ENCODE peak calls at places on chromosomes 1 and 21, in ten cellular contexts. H is right atrium auricular region; U is neural progenitor cell; W is CD8-positive, alpha-beta T cell; T is brain microvascular endothelial cell; C is transverse colon; M is IMR-90; S is suprapubic skin; V is heart left ventricle; I is PC-9. O is an unnamed sample.

GRCh38 chr1:118340928-118341905 is 156.2 kb upstream of the SPAG17 start:
- DNase-seq in H (no peak), U (no peak), W (no peak), T (no peak), C (no peak), M (no peak), S (no peak), V (no peak), I (peak), O (no peak)

GRCh38 chr1:201782353-201782752 is 46.6 kb upstream of the IPO9 start:
- DNase-seq in H (no peak), U (no peak), W (no peak), T (no peak), C (no peak), M (no peak), S (no peak), V (no peak), I (no peak), O (no peak)

GRCh38 chr1:147223740-147224615 is 1.2 kb downstream of the FMO5 start:
- DNase-seq in H (no peak), U (no peak), W (no peak), T (no peak), C (no peak), M (no peak), S (no peak), V (no peak), I (no peak), O (no peak)

GRCh38 chr1:185444651-185445050 is 127.6 kb upstream of the IVNS1ABP start:
- DNase-seq in H (no peak), U (peak), W (no peak), T (no peak), C (no peak), M (no peak), S (no peak), V (no peak), I (no peak), O (peak)

GRCh38 chr21:44370771-44371410 is 17.5 kb downstream of the TRPM2 start:
- DNase-seq in H (no peak), U (no peak), W (no peak), T (no peak), C (no peak), M (no peak), S (no peak), V (no peak), I (no peak), O (no peak)

GRCh38 chr1:212244441-212244840 is 40.8 kb upstream of the PPP2R5A start:
- DNase-seq in H (no peak), U (no peak), W (no peak), T (no peak), C (no peak), M (no peak), S (no peak), V (no peak), I (no peak), O (no peak)

GRCh38 chr1:44602675-44603610 is 71.3 kb downstream of the TMEM53 start:
- DNase-seq in H (no peak), U (no peak), W (no peak), T (no peak), C (no peak), M (no peak), S (no peak), V (no peak), I (no peak), O (no peak)

GRCh38 chr1:181743878-181744312 is 260.6 kb downstream of the CACNA1E start:
- DNase-seq in H (no peak), U (no peak), W (no peak), T (peak), C (no peak), M (no peak), S (no peak), V (peak), I (no peak), O (no peak)

GRCh38 chr1:41348394-41348793 is 12.8 kb upstream of the FOXO6 start:
- DNase-seq in H (no peak), U (no peak), W (no peak), T (no peak), C (no peak), M (no peak), S (peak), V (no peak), I (no peak), O (no peak)

GRCh38 chr1:110548381-110548780 is 29.4 kb upstream of the KCNA10 start:
- DNase-seq in H (no peak), U (peak), W (no peak), T (no peak), C (no peak), M (peak), S (no peak), V (no peak), I (no peak), O (peak)

GRCh38 chr1:34013958-34014737 is 150.3 kb downstream of the HMGB4 start:
- DNase-seq in H (no peak), U (peak), W (no peak), T (no peak), C (no peak), M (no peak), S (no peak), V (peak), I (no peak), O (peak)

GRCh38 chr1:229620876-229621275 is 5.0 kb downstream of the TAF5L start:
- DNase-seq in H (no peak), U (no peak), W (no peak), T (no peak), C (no peak), M (peak), S (no peak), V (no peak), I (no peak), O (no peak)

GRCh38 chr1:1021010-1021845 is 1.3 kb downstream of the AGRN start:
- DNase-seq in H (no peak), U (peak), W (no peak), T (peak), C (peak), M (peak), S (no peak), V (peak), I (peak), O (peak)

GRCh38 chr1:1020000-1020404 is at the start of gene AGRN:
- DNase-seq in H (no peak), U (peak), W (no peak), T (no peak), C (peak), M (no peak), S (no peak), V (no peak), I (no peak), O (no peak)

GRCh38 chr1:1020415-1021009 is 592 bp downstream of the AGRN start:
- DNase-seq in H (no peak), U (peak), W (no peak), T (no peak), C (no peak), M (no peak), S (no peak), V (no peak), I (no peak), O (peak)

GRCh38 chr1:1021860-1022259 is 1.9 kb downstream of the AGRN start:
- DNase-seq in H (no peak), U (no peak), W (no peak), T (peak), C (no peak), M (peak), S (no peak), V (no peak), I (peak), O (no peak)

DNA sequence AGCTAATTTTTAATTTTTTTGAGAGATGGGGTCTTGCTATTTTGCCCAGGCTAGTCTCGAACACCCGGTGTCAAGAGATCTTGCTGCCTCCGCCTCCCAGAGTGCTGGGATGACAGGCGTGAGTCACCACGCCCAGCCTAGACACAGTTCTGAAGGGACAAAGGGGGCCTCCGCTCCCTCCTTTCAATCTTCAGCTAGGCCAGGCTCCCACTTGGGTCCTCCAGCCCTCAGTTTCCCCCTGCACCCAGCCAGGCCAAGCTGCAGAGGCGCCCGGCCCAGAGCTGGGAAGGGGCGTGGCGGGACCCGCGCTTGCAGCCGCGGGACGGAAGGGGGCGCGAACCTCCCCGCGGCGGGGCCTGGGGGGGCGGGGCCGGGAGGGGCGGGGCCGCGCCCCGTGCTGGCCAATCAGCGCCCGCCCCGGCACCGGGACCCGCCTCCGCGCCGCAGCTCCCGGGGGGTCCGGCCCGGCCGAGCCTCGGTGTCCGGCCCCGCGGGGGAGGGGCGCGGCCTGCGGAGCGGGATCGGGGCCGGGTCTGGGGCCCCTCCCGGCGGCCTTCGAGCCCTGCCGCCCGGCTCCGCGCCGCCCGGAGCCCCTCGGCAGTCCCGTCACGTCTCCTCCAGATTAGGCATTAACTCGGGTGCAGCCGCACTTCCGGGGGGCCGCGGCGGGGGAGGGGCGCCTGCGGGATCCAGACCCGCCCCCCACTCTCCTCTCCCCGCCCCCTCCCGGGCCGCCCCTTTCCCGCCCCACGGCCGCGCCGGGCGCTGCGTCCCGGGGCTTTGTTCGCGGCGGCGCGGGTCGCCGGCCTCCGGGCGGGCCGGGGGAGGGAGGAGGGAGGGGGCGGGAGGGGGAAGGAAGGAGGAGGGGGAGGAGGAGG is 559 bp upstream of the AGRN start:
- DNase-seq in H (peak), U (peak), W (peak), T (no peak), C (peak), M (peak), S (no peak), V (peak), I (peak), O (peak)
- TF ChIP-seq CTCF in H (peak), U (peak), W (no peak), T (peak), C (peak), M (peak), S (no peak), V (peak), I (peak), O (peak)

GRCh38 chr1:156664949-156665411 is 12.2 kb downstream of the NES start:
- DNase-seq in H (peak), U (peak), W (no peak), T (no peak), C (peak), M (no peak), S (no peak), V (peak), I (no peak), O (no peak)
- H3K4me3 ChIP-seq in H (no peak), U (no peak), W (no peak), T (no peak), C (no peak), M (no peak), S (no peak), V (no peak), I (no peak), O (no peak)

GRCh38 chr1:23598424-23598823 is 39.1 kb upstream of the ID3 start:
- DNase-seq in H (no peak), U (peak), W (no peak), T (no peak), C (no peak), M (no peak), S (no peak), V (no peak), I (peak), O (peak)
- H3K27ac ChIP-seq in H (no peak), U (peak), W (no peak), T (no peak), C (no peak), M (no peak), S (no peak), V (no peak), I (peak), O (peak)

DNA sequence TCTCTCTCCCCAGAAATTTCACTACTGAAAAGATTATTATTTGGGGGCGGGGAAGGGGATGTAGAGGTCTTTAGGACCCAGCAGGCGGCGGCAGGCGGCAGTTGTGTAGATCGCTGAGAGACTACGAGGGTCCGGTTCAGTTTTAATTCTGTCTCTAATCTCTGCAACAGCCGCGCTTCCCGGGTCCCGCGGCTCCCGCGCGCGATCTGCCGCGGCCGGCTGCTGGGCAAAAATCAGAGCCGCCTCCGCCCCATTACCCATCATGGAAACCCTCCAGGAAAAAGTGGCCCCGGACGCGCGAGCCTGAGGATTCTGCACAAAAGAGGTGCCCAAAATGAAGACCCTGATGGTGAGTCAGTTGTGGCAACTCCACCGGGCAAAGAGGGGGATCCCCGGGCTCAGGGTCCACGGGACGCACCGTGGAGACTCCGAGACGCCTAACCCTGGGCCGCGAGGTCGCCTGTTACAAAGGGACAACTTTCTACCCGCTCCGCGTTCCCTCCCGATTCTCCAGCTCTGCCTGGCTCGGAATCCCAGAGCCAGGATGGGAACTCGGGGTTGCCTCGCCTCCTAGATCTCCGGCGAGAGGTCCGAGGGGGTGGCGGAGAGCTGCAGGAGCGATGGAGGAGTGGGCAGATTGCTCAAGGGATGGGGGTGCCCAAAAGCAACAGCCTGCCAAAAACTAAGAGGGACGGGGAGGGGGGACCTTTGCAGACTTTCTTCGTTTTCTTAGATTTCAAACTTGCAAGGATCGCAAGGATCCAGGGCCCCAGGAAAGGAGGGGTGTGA is at the start of gene ST6GALNAC5:
- DNase-seq in H (no peak), U (peak), W (no peak), T (no peak), C (no peak), M (peak), S (no peak), V (no peak), I (no peak), O (peak)
- TF ChIP-seq CTCF in H (no peak), U (peak), W (no peak), T (no peak), C (no peak), M (no peak), S (no peak), V (no peak), I (no peak), O (no peak)

DNA sequence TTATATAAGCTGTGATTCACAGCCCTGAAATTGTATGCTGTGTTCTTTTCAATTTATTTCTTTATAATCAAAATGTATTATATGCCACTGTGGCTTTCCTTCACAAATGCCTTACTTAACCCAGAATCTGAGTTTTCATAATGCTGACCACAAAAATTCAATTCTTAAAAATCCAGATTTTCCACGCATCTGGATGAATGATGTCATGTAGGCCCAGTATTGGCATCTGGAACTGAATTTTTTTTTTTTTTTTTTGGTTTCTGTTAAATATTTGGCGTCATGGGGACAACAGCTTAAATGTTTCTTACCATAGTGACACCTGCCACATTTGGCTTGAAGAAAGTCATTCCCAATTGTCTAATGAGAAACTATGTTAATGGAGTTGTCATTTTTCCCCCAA is 296.8 kb downstream of the TM2D1 start:
- DNase-seq in H (no peak), U (no peak), W (no peak), T (no peak), C (no peak), M (no peak), S (no peak), V (no peak), I (no peak), O (no peak)
- H3K4me3 ChIP-seq in H (no peak), U (no peak), W (no peak), T (no peak), C (no peak), M (no peak), S (no peak), V (no peak), I (no peak), O (no peak)

GRCh38 chr1:214295934-214296333 is 15.0 kb downstream of the SMYD2 start:
- DNase-seq in H (no peak), U (no peak), W (no peak), T (no peak), C (no peak), M (no peak), S (no peak), V (no peak), I (no peak), O (no peak)

GRCh38 chr1:214287884-214288283 is 6.9 kb downstream of the SMYD2 start:
- DNase-seq in H (no peak), U (no peak), W (no peak), T (no peak), C (no peak), M (no peak), S (no peak), V (no peak), I (no peak), O (no peak)

GRCh38 chr1:214290399-214291037 is 9.6 kb downstream of the SMYD2 start:
- DNase-seq in H (no peak), U (no peak), W (no peak), T (no peak), C (no peak), M (no peak), S (no peak), V (no peak), I (no peak), O (peak)

GRCh38 chr1:214289574-214290272 is 8.8 kb downstream of the SMYD2 start:
- DNase-seq in H (no peak), U (no peak), W (no peak), T (no peak), C (no peak), M (no peak), S (no peak), V (no peak), I (no peak), O (peak)

GRCh38 chr1:214292317-214292716 is 11.4 kb downstream of the SMYD2 start:
- DNase-seq in H (no peak), U (no peak), W (no peak), T (no peak), C (no peak), M (peak), S (no peak), V (no peak), I (peak), O (no peak)
- H3K27ac ChIP-seq in H (no peak), U (no peak), W (no peak), T (no peak), C (no peak), M (no peak), S (no peak), V (no peak), I (no peak), O (no peak)

O was measured in A673.